ENCODE peak calls at places on chromosomes 6 and 20, in seven cellular contexts. U is H1, S is WTC11, Z is SK-N-SH, P is IMR-90, E is K562, C is GM12878. L is an unnamed sample.

GRCh38 chr20:32473231-32474008 is 111.7 kb downstream of the NOL4L start:
- DNase-seq in P (no peak), Z (peak; percentile 17), E (peak; percentile 82), C (no peak), S (no peak), U (no peak), L (no peak)

GRCh38 chr6:27294409-27294808 is 17.7 kb downstream of the POM121L2 start:
- DNase-seq in P (no peak), S (no peak), Z (no peak), U (no peak), E (no peak), C (no peak), L (no peak)

GRCh38 chr6:140661691-140662090 is 1287.2 kb upstream of the CITED2 start:
- DNase-seq in U (no peak), Z (no peak), P (peak; percentile 39), E (no peak), C (no peak), S (no peak), L (no peak)

GRCh38 chr6:161100072-161100471 is 108.5 kb downstream of the MAP3K4 start:
- DNase-seq in U (no peak), C (no peak), S (no peak), Z (no peak), E (no peak), P (no peak), L (no peak)

GRCh38 chr6:107214655-107215054 is 99.3 kb upstream of the BEND3 start:
- DNase-seq in S (no peak), P (no peak), C (no peak), Z (no peak), E (no peak), U (peak; percentile 4), L (no peak)

GRCh38 chr20:23152308-23152892 is 66.3 kb upstream of the CD93 start:
- DNase-seq in P (peak; percentile 88), S (no peak), Z (no peak), E (peak; percentile 56), C (no peak), U (peak; percentile 27), L (no peak)

GRCh38 chr6:1314617-1315016 is 2.7 kb downstream of the FOXQ1 start:
- DNase-seq in S (no peak), Z (no peak), E (no peak), C (no peak), P (no peak), U (no peak), L (no peak)

GRCh38 chr20:9977629-9978028 is 57.2 kb upstream of the ANKEF1 start:
- DNase-seq in E (no peak), Z (no peak), C (no peak), U (no peak), S (no peak), P (no peak), L (no peak)

GRCh38 chr6:159094444-159095252 is 49.9 kb upstream of the TAGAP start:
- DNase-seq in E (no peak), S (no peak), C (no peak), Z (no peak), U (peak; percentile 46), P (no peak), L (no peak)

GRCh38 chr6:52741872-52742271 is 21.4 kb downstream of the GSTA2 start:
- DNase-seq in S (no peak), C (no peak), U (no peak), P (no peak), E (no peak), Z (no peak), L (no peak)

GRCh38 chr6:107618672-107619071 is 128.8 kb downstream of the SOBP start:
- DNase-seq in S (no peak), U (no peak), P (no peak), Z (no peak), E (no peak), C (peak; percentile 86), L (no peak)

GRCh38 chr6:70980800-70981199 is 23.9 kb upstream of the B3GAT2 start:
- DNase-seq in P (no peak), U (no peak), Z (peak; percentile 6), S (no peak), E (peak; percentile 12), C (no peak), L (no peak)

GRCh38 chr6:33430991-33431879 is 11.4 kb downstream of the SYNGAP1 start:
- DNase-seq in U (peak; percentile 93), P (peak; percentile 65), Z (peak; percentile 98), E (peak; percentile 92), S (peak; percentile 93), C (no peak), L (peak; percentile 81)

GRCh38 chr6:85449818-85450577 is at the start of gene NT5E:
- DNase-seq in C (no peak), Z (peak; percentile 90), S (peak; percentile 85), P (peak; percentile 69), U (peak; percentile 89), E (no peak), L (peak; percentile 55)

GRCh38 chr6:170405311-170405975 is 98.9 kb downstream of the FAM120B start:
- DNase-seq in U (no peak), Z (no peak), S (no peak), E (no peak), C (no peak), P (peak; percentile 97), L (no peak)

GRCh38 chr6:22570185-22570551 is 802 bp downstream of the HDGFL1 start:
- DNase-seq in C (no peak), U (no peak), P (no peak), E (no peak), S (peak; percentile 22), Z (no peak), L (no peak)

GRCh38 chr6:121333196-121333595 is 1.1 kb downstream of the TBC1D32 start:
- DNase-seq in P (no peak), S (no peak), U (no peak), C (no peak), E (no peak), Z (no peak), L (no peak)

GRCh38 chr6:20377623-20378265 is 23.9 kb upstream of the E2F3 start:
- DNase-seq in P (peak; percentile 87), U (no peak), C (no peak), E (no peak), Z (no peak), S (no peak), L (no peak)

GRCh38 chr6:13431861-13432465 is 55.4 kb downstream of the GFOD1 start:
- DNase-seq in E (no peak), U (no peak), C (peak; percentile 42), S (no peak), P (peak; percentile 55), Z (no peak), L (peak; percentile 7)
- TF ChIP-seq USF2 in E (no peak), U (no peak), C (no peak), S (no peak), P (no peak), Z (no peak), L (no peak)

DNA sequence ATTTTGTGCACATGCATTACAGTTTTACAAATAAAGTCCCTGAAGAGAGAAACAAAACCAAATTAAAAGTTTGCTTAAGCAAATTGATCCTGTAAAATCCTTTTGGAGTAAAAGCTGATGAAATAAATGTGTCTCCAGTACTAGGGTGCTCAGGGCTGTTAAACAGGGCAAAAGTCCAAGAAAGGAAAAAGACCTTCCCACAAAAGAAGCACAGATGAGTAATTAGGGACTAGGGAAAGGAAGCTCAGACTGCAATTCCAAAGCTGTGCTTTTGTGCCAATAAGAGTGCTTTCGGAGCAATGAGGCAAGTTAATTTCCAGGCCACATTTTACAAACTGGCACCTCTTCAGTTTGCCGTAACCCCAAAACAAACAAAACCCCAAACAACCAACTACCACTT is 10.4 kb upstream of the RNF182 start:
- DNase-seq in S (no peak), U (no peak), E (no peak), P (peak; percentile 8), C (no peak), Z (no peak), L (no peak)
- TF ChIP-seq CTCF in S (no peak), U (no peak), E (no peak), P (no peak), C (no peak), Z (no peak), L (no peak)

DNA sequence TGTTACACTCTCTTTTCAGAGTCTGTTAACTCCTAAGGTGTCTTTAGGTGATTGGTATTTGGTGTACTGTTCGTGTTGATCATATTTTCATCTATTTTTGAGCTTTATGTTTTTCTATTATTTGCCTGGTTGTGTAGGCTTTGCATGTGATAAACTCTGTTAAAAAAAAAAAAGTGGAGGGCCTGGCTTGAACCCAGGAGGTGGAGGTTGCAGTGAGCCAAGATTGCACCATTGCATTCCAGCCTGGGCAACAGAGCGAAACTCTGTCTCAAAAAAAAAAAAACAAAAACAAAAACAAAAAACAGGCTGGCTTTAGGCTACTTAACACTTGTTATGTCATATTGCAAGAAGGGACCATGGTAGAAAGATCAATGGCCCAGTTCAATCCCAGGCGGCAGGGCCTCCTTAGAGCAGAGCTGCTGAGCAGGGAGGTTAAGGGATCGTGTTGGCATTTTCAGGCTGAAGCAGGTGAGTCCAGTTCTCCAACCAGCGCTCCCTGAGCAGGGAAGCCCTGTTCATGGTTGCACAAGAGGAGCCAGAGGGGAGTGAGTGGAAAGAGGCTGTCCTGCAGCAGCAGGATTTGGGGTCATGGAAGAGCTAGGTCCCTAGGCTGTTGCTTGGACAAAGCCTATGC is 8.5 kb downstream of the PYGB start:
- DNase-seq in C (no peak), Z (peak; percentile 4), U (no peak), P (no peak), S (no peak), E (no peak), L (no peak)
- TF ChIP-seq USF2 in C (no peak), Z (no peak), U (no peak), P (no peak), S (no peak), E (no peak), L (no peak)

GRCh38 chr6:117168296-117169059 is 96.9 kb upstream of the VGLL2 start:
- DNase-seq in E (no peak), P (no peak), U (no peak), C (no peak), Z (no peak), S (no peak), L (no peak)

GRCh38 chr6:117165921-117166499 is 99.3 kb upstream of the VGLL2 start:
- DNase-seq in U (no peak), S (no peak), P (no peak), Z (no peak), C (no peak), E (no peak), L (no peak)

GRCh38 chr6:117169781-117170281 is 95.5 kb upstream of the VGLL2 start:
- DNase-seq in U (no peak), C (no peak), S (no peak), P (no peak), Z (no peak), E (no peak), L (no peak)

GRCh38 chr6:117169060-117169635 is 96.2 kb upstream of the VGLL2 start:
- DNase-seq in E (no peak), C (no peak), U (no peak), Z (no peak), S (no peak), P (no peak), L (no peak)

DNA sequence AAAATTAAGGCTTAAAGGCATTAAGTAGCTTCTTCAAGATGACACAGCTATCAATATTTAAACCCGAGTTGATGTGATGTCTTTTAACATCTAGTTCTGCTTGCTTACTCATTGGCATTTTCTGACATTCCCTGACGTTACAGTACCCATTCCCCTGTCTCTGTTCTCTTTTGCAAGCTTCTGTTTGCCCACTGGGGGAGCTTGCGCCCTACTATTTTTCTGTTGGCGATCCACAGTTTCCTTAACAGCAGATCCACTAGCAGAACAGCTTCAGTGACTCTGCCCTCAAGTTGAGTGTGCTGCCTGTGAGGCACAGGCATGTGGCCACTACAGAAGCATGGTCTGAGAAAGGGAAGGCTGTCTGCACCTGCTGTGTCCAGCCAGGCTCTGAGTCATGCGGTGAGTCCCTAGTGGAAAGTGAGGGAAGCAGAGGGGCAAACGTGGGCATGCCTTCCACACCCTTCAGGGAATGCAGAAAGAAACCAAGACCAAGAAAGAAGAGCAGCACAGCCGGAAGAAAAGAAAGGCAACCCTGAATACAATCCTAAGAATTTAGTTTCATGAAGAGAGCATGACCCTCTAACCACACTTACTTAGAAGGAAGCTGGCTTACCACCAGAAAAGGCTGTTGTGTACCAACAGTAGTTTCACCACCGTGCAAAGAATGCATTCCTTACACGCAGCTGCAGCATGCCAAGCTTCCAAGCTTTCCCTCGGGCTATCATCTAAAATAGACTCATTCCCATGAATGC is 97.7 kb upstream of the VGLL2 start:
- DNase-seq in C (no peak), P (peak; percentile 2), U (no peak), S (peak; percentile 11), E (no peak), Z (no peak), L (peak; percentile 1)
- TF ChIP-seq CTCF in C (no peak), P (no peak), U (peak; percentile 55), S (no peak), E (no peak), Z (no peak), L (no peak)